ENCODE peak calls at places on chromosomes 3 and 15, in nine cellular contexts. R, T, S, A, O, P, E, W and D are unnamed samples.

GRCh38 chr15:29268706-29269484 is 727 bp downstream of the NSMCE3 start:
- DNase-seq in R (peak; percentile 21), T (no peak), S (peak; percentile 70), A (peak; percentile 32), O (peak; percentile 63), P (peak; percentile 13), E (no peak), W (peak; percentile 30), D (peak; percentile 28)

GRCh38 chr3:139476348-139476747 is at the start of gene RBP2:
- DNase-seq in R (no peak), T (no peak), S (no peak), A (peak; percentile 29), O (no peak), P (no peak), E (no peak), W (no peak), D (no peak)

GRCh38 chr3:98697225-98697624 is 65.9 kb upstream of the ST3GAL6 start:
- DNase-seq in R (no peak), T (no peak), S (no peak), A (no peak), O (no peak), P (no peak), E (no peak), W (no peak), D (no peak)

GRCh38 chr15:42191610-42192346 is 16.3 kb downstream of the VPS39 start:
- DNase-seq in R (no peak), T (no peak), S (no peak), A (no peak), O (peak; percentile 50), P (no peak), E (no peak), W (no peak), D (no peak)

GRCh38 chr15:73560501-73561117 is 72.6 kb downstream of the NPTN start:
- DNase-seq in R (no peak), T (peak; percentile 55), S (peak; percentile 35), A (peak; percentile 38), O (peak; percentile 68), P (peak; percentile 30), E (peak; percentile 61), W (no peak), D (peak; percentile 16)

GRCh38 chr3:10164546-10165393 is at the start of gene IRAK2:
- DNase-seq in R (peak; percentile 49), T (no peak), S (peak; percentile 57), A (peak; percentile 77), O (peak; percentile 68), P (peak; percentile 68), E (peak; percentile 35), W (peak; percentile 39), D (peak; percentile 51)

GRCh38 chr3:56858331-56858730 is 56.6 kb upstream of the ARHGEF3 start:
- DNase-seq in R (no peak), T (no peak), S (peak; percentile 38), A (no peak), O (no peak), P (no peak), E (peak; percentile 25), W (no peak), D (no peak)

GRCh38 chr3:193837347-193837827 is 244.4 kb downstream of the OPA1 start:
- DNase-seq in R (no peak), T (no peak), S (no peak), A (no peak), O (no peak), P (no peak), E (no peak), W (no peak), D (no peak)

GRCh38 chr15:64247535-64247905 is 84.7 kb upstream of the PPIB start:
- DNase-seq in R (no peak), T (no peak), S (no peak), A (no peak), O (no peak), P (no peak), E (peak; percentile 35), W (no peak), D (no peak)

GRCh38 chr15:40314723-40315276 is 7.1 kb upstream of the PLCB2 start:
- DNase-seq in R (no peak), T (no peak), S (no peak), A (no peak), O (no peak), P (no peak), E (no peak), W (no peak), D (no peak)

GRCh38 chr15:60423540-60423939 is 25.8 kb upstream of the ANXA2 start:
- DNase-seq in R (no peak), T (peak; percentile 80), S (no peak), A (no peak), O (no peak), P (peak; percentile 29), E (peak; percentile 44), W (peak; percentile 57), D (no peak)

GRCh38 chr3:55488398-55489055 is 1.4 kb upstream of the WNT5A start:
- DNase-seq in R (no peak), T (peak; percentile 81), S (no peak), A (peak; percentile 70), O (peak; percentile 77), P (peak; percentile 35), E (no peak), W (peak; percentile 59), D (no peak)

GRCh38 chr3:108936924-108937689 is 16.6 kb downstream of the GUCA1C start:
- DNase-seq in R (no peak), T (no peak), S (no peak), A (no peak), O (no peak), P (no peak), E (no peak), W (no peak), D (no peak)

GRCh38 chr15:76823303-76823702 is 81.8 kb downstream of the SCAPER start:
- DNase-seq in R (no peak), T (no peak), S (no peak), A (no peak), O (no peak), P (no peak), E (no peak), W (no peak), D (no peak)

GRCh38 chr3:3531476-3531875 is 267.8 kb upstream of the LRRN1 start:
- DNase-seq in R (no peak), T (no peak), S (no peak), A (no peak), O (no peak), P (no peak), E (no peak), W (no peak), D (no peak)
- H3K9me3 ChIP-seq in R (no peaks in the 10 kb centered on the region), T (peaks cover 8% of the 10 kb centered on the region), S (no peaks in the 10 kb centered on the region), A (no peaks in the 10 kb centered on the region), O (no peaks in the 10 kb centered on the region), P (no peaks in the 10 kb centered on the region), E (no peaks in the 10 kb centered on the region), W (no peaks in the 10 kb centered on the region), D (no peaks in the 10 kb centered on the region)

DNA sequence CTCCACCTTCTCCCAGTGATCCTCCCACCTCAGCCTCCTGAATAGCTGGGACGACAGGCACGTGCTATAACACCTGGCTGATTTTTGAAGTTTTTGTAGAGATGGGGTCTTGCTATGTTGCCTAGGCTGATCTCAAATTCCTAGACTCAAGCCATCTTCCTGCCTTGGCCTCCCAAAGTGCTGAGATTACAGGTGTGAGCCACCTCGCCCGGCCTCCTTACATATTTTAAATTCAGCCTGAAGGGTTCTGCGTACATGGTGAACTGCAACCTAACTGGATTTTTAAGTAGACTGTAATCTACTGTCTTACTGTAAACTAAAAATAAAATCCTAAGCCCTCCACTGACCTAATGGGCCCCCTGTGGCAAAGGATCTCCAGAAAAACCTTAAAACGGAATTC is 34.1 kb downstream of the MASP1 start:
- DNase-seq in R (no peak), T (no peak), S (no peak), A (no peak), O (no peak), P (no peak), E (no peak), W (no peak), D (no peak)
- H3K9me3 ChIP-seq in R (no peaks in the 10 kb centered on the region), T (peaks cover 6% of the 10 kb centered on the region), S (no peaks in the 10 kb centered on the region), A (no peaks in the 10 kb centered on the region), O (no peaks in the 10 kb centered on the region), P (no peaks in the 10 kb centered on the region), E (no peaks in the 10 kb centered on the region), W (no peaks in the 10 kb centered on the region), D (no peaks in the 10 kb centered on the region)

DNA sequence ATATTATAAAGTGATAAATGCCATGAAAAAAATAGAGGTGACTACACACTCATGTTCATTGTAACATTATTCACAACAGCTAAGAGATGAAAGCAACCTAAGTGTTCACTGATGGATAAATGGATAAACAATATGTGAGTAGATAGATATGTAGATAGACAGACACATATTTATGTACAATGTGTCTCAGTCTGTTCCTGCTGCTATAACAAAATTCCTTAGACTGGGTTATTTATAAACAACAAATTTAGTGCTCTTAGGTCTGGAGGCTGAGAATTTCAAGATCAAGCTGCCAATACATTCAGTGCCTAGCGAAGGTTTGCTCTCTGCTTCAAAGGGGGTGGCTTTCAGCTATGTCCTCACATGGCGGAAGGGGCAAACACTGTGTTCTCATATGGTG is 312.5 kb downstream of the ZNF621 start:
- DNase-seq in R (no peak), T (no peak), S (no peak), A (no peak), O (no peak), P (no peak), E (no peak), W (no peak), D (no peak)
- H3K9me3 ChIP-seq in R (no peaks in the 10 kb centered on the region), T (no peaks in the 10 kb centered on the region), S (no peaks in the 10 kb centered on the region), A (no peaks in the 10 kb centered on the region), O (no peaks in the 10 kb centered on the region), P (no peaks in the 10 kb centered on the region), E (no peaks in the 10 kb centered on the region), W (no peaks in the 10 kb centered on the region), D (no peaks in the 10 kb centered on the region)

GRCh38 chr15:27701956-27702355 is 397.2 kb downstream of the OCA2 start:
- DNase-seq in R (no peak), T (no peak), S (no peak), A (no peak), O (no peak), P (no peak), E (no peak), W (no peak), D (no peak)

GRCh38 chr15:27707216-27707710 is 391.9 kb downstream of the OCA2 start:
- DNase-seq in R (no peak), T (no peak), S (no peak), A (no peak), O (no peak), P (no peak), E (no peak), W (no peak), D (no peak)

GRCh38 chr15:27701014-27701413 is 398.1 kb downstream of the OCA2 start:
- DNase-seq in R (no peak), T (no peak), S (no peak), A (no peak), O (no peak), P (no peak), E (no peak), W (no peak), D (no peak)

GRCh38 chr15:27706300-27706699 is 392.8 kb downstream of the OCA2 start:
- DNase-seq in R (no peak), T (no peak), S (no peak), A (no peak), O (no peak), P (no peak), E (no peak), W (no peak), D (no peak)

DNA sequence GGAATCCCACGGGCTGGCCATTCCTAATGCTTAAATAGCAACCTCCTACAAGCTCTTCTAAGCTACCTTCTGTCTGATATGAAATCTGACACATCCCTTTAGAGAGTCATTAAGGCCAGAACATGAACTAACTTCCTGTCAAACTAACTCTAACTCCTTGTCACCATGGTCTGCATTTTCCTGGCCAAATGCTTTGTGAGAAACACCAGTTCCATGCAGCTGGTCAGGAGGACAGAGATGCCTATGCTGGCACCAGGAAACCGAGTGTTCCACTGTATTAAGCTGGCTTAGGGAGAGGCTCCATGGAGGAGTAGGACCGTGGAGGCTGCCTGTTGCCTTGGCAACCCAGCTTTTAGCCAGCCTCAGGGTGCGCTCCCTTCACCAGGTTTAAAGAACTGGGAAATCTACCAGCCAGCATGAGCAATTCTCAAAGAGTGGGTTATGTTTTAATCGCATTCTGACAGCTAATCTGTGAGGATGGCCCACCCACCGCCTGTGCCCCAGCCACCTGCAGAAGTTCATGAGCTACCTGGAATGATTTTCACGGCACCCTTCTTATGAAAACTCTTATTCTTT is 394.1 kb downstream of the OCA2 start:
- DNase-seq in R (no peak), T (no peak), S (no peak), A (no peak), O (no peak), P (no peak), E (no peak), W (no peak), D (no peak)
- H3K9me3 ChIP-seq in R (no peaks in the 10 kb centered on the region), T (peaks cover 27% of the 10 kb centered on the region), S (no peaks in the 10 kb centered on the region), A (no peaks in the 10 kb centered on the region), O (no peaks in the 10 kb centered on the region), P (peaks cover 10% of the 10 kb centered on the region), E (peaks cover 6% of the 10 kb centered on the region), W (peaks cover 10% of the 10 kb centered on the region), D (no peaks in the 10 kb centered on the region)